ENCODE peak calls at places on chromosomes 16 and 17, in five cellular contexts. O is H1, H is HepG2, V is K562, M is GM12878. T is an unnamed sample.

GRCh38 chr16:57066625-57067024 is 25.8 kb upstream of the CPNE2 start:
- DNase-seq in O (no peak), H (no peak), V (no peak), M (no peak), T (no peak)

GRCh38 chr16:69106491-69107291 is 1.2 kb downstream of the HAS3 start:
- DNase-seq in O (no peak), H (no peak), V (no peak), M (no peak), T (peak; percentile 36)

GRCh38 chr17:62161405-62162148 is 96.5 kb upstream of the MED13 start:
- DNase-seq in O (no peak), H (no peak), V (no peak), M (no peak), T (no peak)

GRCh38 chr17:11986939-11987329 is 10.3 kb downstream of the ZNF18 start:
- DNase-seq in O (no peak), H (peak; percentile 37), V (peak; percentile 14), M (no peak), T (peak; percentile 66)

GRCh38 chr16:85878875-85879274 is 20.1 kb upstream of the IRF8 start:
- DNase-seq in O (no peak), H (no peak), V (no peak), M (no peak), T (peak; percentile 21)

GRCh38 chr17:77068915-77069314 is 71.9 kb upstream of the SEC14L1 start:
- DNase-seq in O (no peak), H (no peak), V (no peak), M (no peak), T (no peak)

GRCh38 chr17:41392278-41392677 is 5.1 kb downstream of the KRT31 start:
- DNase-seq in O (no peak), H (no peak), V (no peak), M (no peak), T (no peak)

GRCh38 chr17:60077672-60078519 is 825 bp downstream of the HEATR6 start:
- DNase-seq in O (no peak), H (no peak), V (peak; percentile 44), M (no peak), T (no peak)

GRCh38 chr16:3358884-3359283 is 3.2 kb downstream of the OR2C1 start:
- DNase-seq in O (no peak), H (no peak), V (no peak), M (no peak), T (no peak)

GRCh38 chr16:19003935-19004334 is 20.2 kb downstream of the TMC7 start:
- DNase-seq in O (no peak), H (peak; percentile 53), V (no peak), M (no peak), T (no peak)

GRCh38 chr16:80274576-80275191 is 266.1 kb upstream of the DYNLRB2 start:
- DNase-seq in O (no peak), H (no peak), V (no peak), M (no peak), T (no peak)

GRCh38 chr16:48499822-48500440 is 110.0 kb downstream of the N4BP1 start:
- DNase-seq in O (no peak), H (no peak), V (no peak), M (no peak), T (no peak)

GRCh38 chr17:1590747-1591473 is 28.3 kb upstream of the PITPNA start:
- DNase-seq in O (no peak), H (no peak), V (no peak), M (no peak), T (no peak)

GRCh38 chr16:25544294-25544693 is 147.5 kb upstream of the HS3ST4 start:
- DNase-seq in O (no peak), H (no peak), V (no peak), M (no peak), T (no peak)

GRCh38 chr16:88476817-88477397 is 23.8 kb downstream of the ZFPM1 start:
- DNase-seq in O (no peak), H (no peak), V (no peak), M (no peak), T (no peak)

GRCh38 chr16:85673529-85674417 is 15.0 kb downstream of the GINS2 start:
- DNase-seq in O (no peak), H (no peak), V (no peak), M (no peak), T (no peak)

GRCh38 chr17:47225436-47225858 is 16.3 kb downstream of the MYL4 start:
- DNase-seq in O (no peak), H (peak; percentile 45), V (no peak), M (no peak), T (no peak)

GRCh38 chr16:79623076-79623475 is 22.5 kb upstream of the MAF start:
- DNase-seq in O (no peak), H (no peak), V (no peak), M (no peak), T (no peak)

GRCh38 chr17:77696720-77697460 is 261.6 kb upstream of the TNRC6C start:
- DNase-seq in O (no peak), H (no peak), V (no peak), M (no peak), T (no peak)

GRCh38 chr16:58511933-58512815 is 3.1 kb upstream of the SETD6 start:
- DNase-seq in O (peak; percentile 62), H (peak; percentile 75), V (peak; percentile 64), M (no peak), T (peak; percentile 70)

GRCh38 chr17:41695954-41696720 is 7.5 kb downstream of the EIF1 start:
- DNase-seq in O (no peak), H (peak; percentile 84), V (peak; percentile 85), M (no peak), T (peak; percentile 90)

GRCh38 chr16:73739049-73739769 is 557.4 kb upstream of the PSMD7 start:
- DNase-seq in O (no peak), H (no peak), V (no peak), M (no peak), T (no peak)

GRCh38 chr16:48184681-48185080 is 28.9 kb upstream of the ABCC12 start:
- DNase-seq in O (no peak), H (no peak), V (no peak), M (no peak), T (no peak)

GRCh38 chr17:79610151-79610645 is 653 bp downstream of the RBFOX3 start:
- DNase-seq in O (no peak), H (no peak), V (no peak), M (no peak), T (no peak)

GRCh38 chr17:79608729-79609039 is 2.2 kb downstream of the RBFOX3 start:
- DNase-seq in O (no peak), H (no peak), V (peak; percentile 28), M (no peak), T (no peak)

GRCh38 chr17:79609175-79609589 is 1.7 kb downstream of the RBFOX3 start:
- DNase-seq in O (no peak), H (no peak), V (no peak), M (no peak), T (no peak)

GRCh38 chr17:79607941-79608728 is 2.7 kb downstream of the RBFOX3 start:
- DNase-seq in O (peak; percentile 38), H (no peak), V (peak; percentile 68), M (no peak), T (peak; percentile 27)

GRCh38 chr17:79609616-79610150 is 1.2 kb downstream of the RBFOX3 start:
- DNase-seq in O (no peak), H (no peak), V (no peak), M (no peak), T (peak; percentile 66)
- TF ChIP-seq HDAC2 in O (no peak), H (no peak), V (no peak), M (no peak), T (no peak)

DNA sequence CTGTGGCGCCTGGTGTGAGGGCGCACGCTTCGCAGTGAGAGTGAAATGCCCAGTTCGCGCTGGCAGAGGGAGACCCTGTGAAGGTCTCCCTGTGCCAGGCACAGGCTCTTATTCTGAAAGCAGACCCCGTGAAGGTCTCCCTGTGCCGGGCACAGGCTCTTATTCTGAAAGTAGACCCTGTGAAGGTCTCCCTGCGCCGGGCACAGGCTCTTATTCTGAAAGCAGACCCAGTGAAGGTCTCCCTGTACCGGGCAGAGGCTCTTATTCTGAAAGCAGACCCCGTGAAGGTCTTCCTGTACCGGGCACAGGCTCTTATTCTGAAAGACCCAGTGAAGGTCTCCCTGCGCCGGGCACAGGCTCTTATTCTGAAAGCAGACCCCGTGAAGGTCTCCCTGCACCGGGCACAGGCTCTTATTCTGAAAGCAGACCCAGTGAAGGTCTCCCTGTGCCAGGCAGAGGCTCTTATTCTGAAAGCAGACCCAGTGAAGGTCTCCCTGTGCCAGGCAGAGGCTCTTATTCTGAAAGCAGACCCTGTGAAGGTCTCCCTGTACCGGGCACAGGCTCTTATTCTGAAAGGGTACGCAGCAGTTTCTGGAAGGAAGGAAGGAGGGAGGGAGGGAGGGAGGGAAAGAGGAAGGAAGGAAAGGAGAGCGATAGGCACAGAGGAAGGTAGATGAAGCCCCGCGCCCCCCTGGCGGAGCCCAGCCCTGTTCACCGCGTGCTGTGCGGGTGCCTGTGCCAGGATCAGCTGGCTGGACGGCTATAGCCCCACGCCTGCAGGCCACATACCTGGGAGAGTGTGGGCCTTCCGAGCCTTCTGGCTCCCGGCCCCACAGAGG is 55.3 kb downstream of the WDR45B start:
- DNase-seq in O (no peak), H (peak; percentile 87), V (no peak), M (peak; percentile 30), T (peak; percentile 65)
- TF ChIP-seq HDAC2 in O (no peak), H (peak; percentile 8), V (no peak), M (no peak), T (peak; percentile 51)

GRCh38 chr17:32355649-32356377 is 5.9 kb downstream of the ZNF207 start:
- DNase-seq in O (no peak), H (no peak), V (no peak), M (no peak), T (no peak)
- TF ChIP-seq HDAC2 in O (no peak), H (no peak), V (no peak), M (no peak), T (no peak)

DNA sequence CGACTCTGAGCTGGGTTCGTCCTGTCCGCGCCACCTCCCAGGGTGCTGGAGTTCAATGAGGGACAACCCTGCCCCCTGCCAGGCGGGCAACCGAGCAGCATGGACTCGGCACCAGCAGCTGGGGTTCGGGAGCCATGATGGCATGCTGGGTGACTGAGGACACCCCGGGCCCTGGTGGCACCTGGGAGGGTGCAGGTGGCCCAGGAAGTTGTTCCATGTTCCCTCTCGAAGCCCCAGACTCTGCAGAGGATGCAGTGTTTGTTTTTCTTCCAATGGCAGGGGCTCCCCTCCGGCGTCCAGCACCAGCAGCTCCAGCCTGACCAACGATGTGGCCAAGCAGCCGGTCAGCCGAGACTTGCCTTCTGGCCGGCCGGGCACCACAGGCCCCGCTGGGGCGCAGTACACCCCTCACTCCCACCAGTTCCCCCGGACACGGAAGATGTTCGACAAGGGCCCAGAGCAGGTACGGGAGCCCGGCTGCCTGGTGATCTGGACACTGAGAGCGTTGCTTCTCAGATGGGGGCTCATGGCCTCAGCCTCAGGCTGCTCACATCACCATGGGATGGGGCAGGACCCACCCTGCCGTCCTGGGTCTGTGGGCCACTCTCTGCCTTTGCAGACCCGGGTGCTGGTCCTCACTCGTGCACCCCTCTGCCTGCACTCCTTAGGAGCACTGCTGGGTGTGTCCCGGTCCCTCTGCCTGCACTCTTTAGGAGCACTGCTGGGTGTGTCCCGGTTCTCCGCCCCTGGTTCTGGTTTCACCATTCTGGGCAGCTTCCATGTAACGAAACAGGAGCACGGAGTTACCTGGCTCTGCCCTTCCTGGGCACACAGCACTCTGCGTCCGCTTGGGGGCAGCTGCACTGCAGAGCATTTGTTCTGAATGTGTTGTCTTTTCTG is 68.2 kb upstream of the CHMP6 start:
- DNase-seq in O (no peak), H (no peak), V (no peak), M (no peak), T (no peak)
- TF ChIP-seq HDAC2 in O (no peak), H (no peak), V (no peak), M (no peak), T (no peak)

GRCh38 chr17:66469890-66470289 is 167.5 kb downstream of the PRKCA start:
- DNase-seq in O (no peak), H (no peak), V (no peak), M (no peak), T (no peak)
- TF ChIP-seq HDAC2 in O (no peak), H (no peak), V (no peak), M (no peak), T (no peak)

T was measured in A549.